ENCODE peak calls at places on chromosome 6, in six cellular contexts. One of them, this sample, is unnamed.

GRCh38 chr6:125114248-125114858 is 39.2 kb upstream of the TPD52L1 start:
- DNase-seq in right cardiac atrium: no peak
- DNase-seq in GM23248: peak; percentile 68
- DNase-seq in SK-N-SH: peak; percentile 30
- DNase-seq in endothelial cell of umbilical vein: peak; percentile 69
- DNase-seq in hepatocyte: peak; percentile 66
- DNase-seq in this sample: no peak

GRCh38 chr6:144653885-144654505 is 368.9 kb downstream of the UTRN start:
- DNase-seq in right cardiac atrium: no peak
- DNase-seq in GM23248: no peak
- DNase-seq in SK-N-SH: no peak
- DNase-seq in endothelial cell of umbilical vein: no peak
- DNase-seq in hepatocyte: no peak
- DNase-seq in this sample: no peak

GRCh38 chr6:49342410-49342809 is 120.6 kb downstream of the MMUT start:
- DNase-seq in right cardiac atrium: no peak
- DNase-seq in GM23248: no peak
- DNase-seq in SK-N-SH: no peak
- DNase-seq in endothelial cell of umbilical vein: no peak
- DNase-seq in hepatocyte: no peak
- DNase-seq in this sample: no peak

GRCh38 chr6:168381726-168382458 is 59.1 kb upstream of the SMOC2 start:
- DNase-seq in right cardiac atrium: peak; percentile 30
- DNase-seq in GM23248: no peak
- DNase-seq in SK-N-SH: no peak
- DNase-seq in endothelial cell of umbilical vein: no peak
- DNase-seq in hepatocyte: no peak
- DNase-seq in this sample: no peak

GRCh38 chr6:40328988-40329545 is 258.1 kb downstream of the LRFN2 start:
- DNase-seq in right cardiac atrium: no peak
- DNase-seq in GM23248: no peak
- DNase-seq in SK-N-SH: no peak
- DNase-seq in endothelial cell of umbilical vein: no peak
- DNase-seq in hepatocyte: no peak
- DNase-seq in this sample: no peak

GRCh38 chr6:66355471-66355870 is 648.4 kb upstream of the EYS start:
- DNase-seq in right cardiac atrium: no peak
- DNase-seq in GM23248: no peak
- DNase-seq in SK-N-SH: no peak
- DNase-seq in endothelial cell of umbilical vein: no peak
- DNase-seq in hepatocyte: no peak
- DNase-seq in this sample: no peak

GRCh38 chr6:52846002-52846401 is 5.4 kb upstream of the GSTA5 start:
- DNase-seq in right cardiac atrium: no peak
- DNase-seq in GM23248: no peak
- DNase-seq in SK-N-SH: no peak
- DNase-seq in endothelial cell of umbilical vein: no peak
- DNase-seq in hepatocyte: no peak
- DNase-seq in this sample: no peak

GRCh38 chr6:144712541-144712940 is 427.4 kb downstream of the UTRN start:
- DNase-seq in right cardiac atrium: no peak
- DNase-seq in GM23248: peak; percentile 76
- DNase-seq in SK-N-SH: no peak
- DNase-seq in endothelial cell of umbilical vein: no peak
- DNase-seq in hepatocyte: no peak
- DNase-seq in this sample: no peak

GRCh38 chr6:156167289-156168076 is 609.7 kb upstream of the ARID1B start:
- DNase-seq in right cardiac atrium: peak; percentile 60
- DNase-seq in GM23248: no peak
- DNase-seq in SK-N-SH: no peak
- DNase-seq in endothelial cell of umbilical vein: peak; percentile 98
- DNase-seq in hepatocyte: no peak
- DNase-seq in this sample: peak; percentile 31

GRCh38 chr6:158172001-158172400 is 3.9 kb downstream of the GTF2H5 start:
- DNase-seq in right cardiac atrium: no peak
- DNase-seq in GM23248: no peak
- DNase-seq in SK-N-SH: no peak
- DNase-seq in endothelial cell of umbilical vein: no peak
- DNase-seq in hepatocyte: no peak
- DNase-seq in this sample: no peak

GRCh38 chr6:130178692-130179091 is 44.1 kb downstream of the SAMD3 start:
- DNase-seq in right cardiac atrium: no peak
- DNase-seq in GM23248: peak; percentile 87
- DNase-seq in SK-N-SH: no peak
- DNase-seq in endothelial cell of umbilical vein: no peak
- DNase-seq in hepatocyte: peak; percentile 76
- DNase-seq in this sample: no peak

GRCh38 chr6:108921547-108922331 is 73.5 kb downstream of the ARMC2 start:
- DNase-seq in right cardiac atrium: no peak
- DNase-seq in GM23248: peak; percentile 71
- DNase-seq in SK-N-SH: no peak
- DNase-seq in endothelial cell of umbilical vein: no peak
- DNase-seq in hepatocyte: no peak
- DNase-seq in this sample: no peak

GRCh38 chr6:56244528-56245253 is 2.7 kb downstream of the COL21A1 start:
- DNase-seq in right cardiac atrium: no peak
- DNase-seq in GM23248: no peak
- DNase-seq in SK-N-SH: no peak
- DNase-seq in endothelial cell of umbilical vein: no peak
- DNase-seq in hepatocyte: no peak
- DNase-seq in this sample: no peak

GRCh38 chr6:20846602-20847028 is 312.4 kb downstream of the CDKAL1 start:
- DNase-seq in right cardiac atrium: no peak
- DNase-seq in GM23248: no peak
- DNase-seq in SK-N-SH: no peak
- DNase-seq in endothelial cell of umbilical vein: peak; percentile 39
- DNase-seq in hepatocyte: no peak
- DNase-seq in this sample: no peak

GRCh38 chr6:158970640-158971291 is 29.2 kb downstream of the RSPH3 start:
- DNase-seq in right cardiac atrium: no peak
- DNase-seq in GM23248: peak; percentile 12
- DNase-seq in SK-N-SH: no peak
- DNase-seq in endothelial cell of umbilical vein: no peak
- DNase-seq in hepatocyte: no peak
- DNase-seq in this sample: no peak

GRCh38 chr6:170286246-170286933 is 4.5 kb downstream of the DLL1 start:
- DNase-seq in right cardiac atrium: peak; percentile 88
- DNase-seq in GM23248: no peak
- DNase-seq in SK-N-SH: peak; percentile 70
- DNase-seq in endothelial cell of umbilical vein: no peak
- DNase-seq in hepatocyte: peak; percentile 66
- DNase-seq in this sample: no peak

GRCh38 chr6:33143113-33143760 is 49.0 kb downstream of the COL11A2 start:
- DNase-seq in right cardiac atrium: no peak
- DNase-seq in GM23248: no peak
- DNase-seq in SK-N-SH: no peak
- DNase-seq in endothelial cell of umbilical vein: no peak
- DNase-seq in hepatocyte: no peak
- DNase-seq in this sample: no peak

GRCh38 chr6:127606131-127606562 is 29.2 kb downstream of the C6orf58 start:
- DNase-seq in right cardiac atrium: no peak
- DNase-seq in GM23248: peak; percentile 57
- DNase-seq in SK-N-SH: peak; percentile 17
- DNase-seq in endothelial cell of umbilical vein: peak; percentile 11
- DNase-seq in hepatocyte: peak; percentile 46
- DNase-seq in this sample: no peak

GRCh38 chr6:150664091-150664490 is 64.4 kb downstream of the PLEKHG1 start:
- DNase-seq in right cardiac atrium: no peak
- DNase-seq in GM23248: no peak
- DNase-seq in SK-N-SH: no peak
- DNase-seq in endothelial cell of umbilical vein: no peak
- DNase-seq in hepatocyte: no peak
- DNase-seq in this sample: no peak

GRCh38 chr6:27288136-27289044 is 23.7 kb downstream of the POM121L2 start:
- DNase-seq in right cardiac atrium: no peak
- DNase-seq in GM23248: no peak
- DNase-seq in SK-N-SH: no peak
- DNase-seq in endothelial cell of umbilical vein: no peak
- DNase-seq in hepatocyte: no peak
- DNase-seq in this sample: no peak

GRCh38 chr6:34000281-34000680 is 145.6 kb downstream of the GRM4 start:
- DNase-seq in right cardiac atrium: no peak
- DNase-seq in GM23248: no peak
- DNase-seq in SK-N-SH: no peak
- DNase-seq in endothelial cell of umbilical vein: no peak
- DNase-seq in hepatocyte: no peak
- DNase-seq in this sample: no peak

GRCh38 chr6:53424976-53425718 is 76.4 kb upstream of the ELOVL5 start:
- DNase-seq in right cardiac atrium: no peak
- DNase-seq in GM23248: no peak
- DNase-seq in SK-N-SH: no peak
- DNase-seq in endothelial cell of umbilical vein: no peak
- DNase-seq in hepatocyte: no peak
- DNase-seq in this sample: no peak

GRCh38 chr6:134026597-134026996 is 25.8 kb downstream of the SLC2A12 start:
- DNase-seq in right cardiac atrium: no peak
- DNase-seq in GM23248: peak; percentile 11
- DNase-seq in SK-N-SH: no peak
- DNase-seq in endothelial cell of umbilical vein: peak; percentile 11
- DNase-seq in hepatocyte: peak; percentile 23
- DNase-seq in this sample: no peak

GRCh38 chr6:105449756-105450390 is 47.0 kb upstream of the PREP start:
- DNase-seq in right cardiac atrium: no peak
- DNase-seq in GM23248: peak; percentile 20
- DNase-seq in SK-N-SH: no peak
- DNase-seq in endothelial cell of umbilical vein: no peak
- DNase-seq in hepatocyte: no peak
- DNase-seq in this sample: no peak

GRCh38 chr6:21586760-21587181 is 6.8 kb upstream of the SOX4 start:
- DNase-seq in right cardiac atrium: peak; percentile 81
- DNase-seq in GM23248: no peak
- DNase-seq in SK-N-SH: no peak
- DNase-seq in endothelial cell of umbilical vein: no peak
- DNase-seq in hepatocyte: no peak
- DNase-seq in this sample: no peak

GRCh38 chr6:2558098-2558770 is 192.5 kb downstream of the MYLK4 start:
- DNase-seq in right cardiac atrium: no peak
- DNase-seq in GM23248: no peak
- DNase-seq in SK-N-SH: no peak
- DNase-seq in endothelial cell of umbilical vein: no peak
- DNase-seq in hepatocyte: no peak
- DNase-seq in this sample: no peak

GRCh38 chr6:21190701-21191588 is 402.6 kb upstream of the SOX4 start:
- DNase-seq in right cardiac atrium: no peak
- DNase-seq in GM23248: peak; percentile 6
- DNase-seq in SK-N-SH: no peak
- DNase-seq in endothelial cell of umbilical vein: no peak
- DNase-seq in hepatocyte: no peak
- DNase-seq in this sample: no peak

GRCh38 chr6:116764557-116764960 is 960 bp downstream of the FAM162B start:
- DNase-seq in right cardiac atrium: peak; percentile 59
- DNase-seq in GM23248: no peak
- DNase-seq in SK-N-SH: peak; percentile 30
- DNase-seq in endothelial cell of umbilical vein: no peak
- DNase-seq in hepatocyte: peak; percentile 20
- DNase-seq in this sample: no peak

GRCh38 chr6:89597372-89597771 is 41.2 kb downstream of the LYRM2 start:
- DNase-seq in right cardiac atrium: no peak
- DNase-seq in GM23248: no peak
- DNase-seq in SK-N-SH: no peak
- DNase-seq in endothelial cell of umbilical vein: no peak
- DNase-seq in hepatocyte: no peak
- DNase-seq in this sample: no peak

GRCh38 chr6:95249661-95250060 is 327.7 kb upstream of the MANEA start:
- DNase-seq in right cardiac atrium: no peak
- DNase-seq in GM23248: no peak
- DNase-seq in SK-N-SH: no peak
- DNase-seq in endothelial cell of umbilical vein: no peak
- DNase-seq in hepatocyte: no peak
- DNase-seq in this sample: no peak
- H3K27ac ChIP-seq in right cardiac atrium: no peak overlapping the region
- H3K27ac ChIP-seq in GM23248: no peak overlapping the region
- H3K27ac ChIP-seq in SK-N-SH: no peak overlapping the region
- H3K27ac ChIP-seq in endothelial cell of umbilical vein: no peak overlapping the region
- H3K27ac ChIP-seq in hepatocyte: no peak overlapping the region
- H3K27ac ChIP-seq in this sample: no peak overlapping the region

GRCh38 chr6:45367999-45368398 is 9.7 kb downstream of the SUPT3H start:
- DNase-seq in right cardiac atrium: no peak
- DNase-seq in GM23248: no peak
- DNase-seq in SK-N-SH: no peak
- DNase-seq in endothelial cell of umbilical vein: no peak
- DNase-seq in hepatocyte: no peak
- DNase-seq in this sample: no peak
- H3K4me3 ChIP-seq in right cardiac atrium: no peak overlapping the region
- H3K4me3 ChIP-seq in GM23248: no peak overlapping the region
- H3K4me3 ChIP-seq in SK-N-SH: no peak overlapping the region
- H3K4me3 ChIP-seq in endothelial cell of umbilical vein: no peak overlapping the region
- H3K4me3 ChIP-seq in hepatocyte: no peak overlapping the region
- H3K4me3 ChIP-seq in this sample: no peak overlapping the region

DNA sequence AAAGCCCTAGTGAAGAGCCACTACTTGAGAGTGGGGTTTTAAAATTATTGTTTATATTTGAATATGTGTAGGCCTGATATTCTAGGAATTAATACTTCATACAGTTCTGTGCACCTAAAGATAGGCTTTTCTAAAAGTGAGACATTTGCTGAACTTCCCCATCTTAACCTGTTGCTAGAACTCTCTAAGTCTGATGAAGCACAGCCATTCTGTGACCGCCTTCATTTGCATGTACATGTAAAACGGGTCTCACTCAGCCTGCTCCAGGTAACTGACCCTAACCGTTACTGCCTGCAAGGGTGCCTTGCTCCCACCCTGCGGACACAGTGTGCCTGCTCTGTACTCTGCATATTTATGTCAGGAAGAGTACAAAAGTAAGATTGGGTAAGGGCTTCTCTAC is 44.3 kb upstream of the IRF4 start:
- DNase-seq in right cardiac atrium: no peak
- DNase-seq in GM23248: no peak
- DNase-seq in SK-N-SH: no peak
- DNase-seq in endothelial cell of umbilical vein: no peak
- DNase-seq in hepatocyte: no peak
- DNase-seq in this sample: no peak
- H3K9me3 ChIP-seq in right cardiac atrium: no peaks in the 10 kb centered on the region
- H3K9me3 ChIP-seq in GM23248: no peaks in the 10 kb centered on the region
- H3K9me3 ChIP-seq in SK-N-SH: no peaks in the 10 kb centered on the region
- H3K9me3 ChIP-seq in endothelial cell of umbilical vein: no peaks in the 10 kb centered on the region
- H3K9me3 ChIP-seq in hepatocyte: no peaks in the 10 kb centered on the region
- H3K9me3 ChIP-seq in this sample: no peaks in the 10 kb centered on the region

GRCh38 chr6:166360243-166361079 is 18.1 kb upstream of the SFT2D1 start:
- DNase-seq in right cardiac atrium: peak; percentile 51
- DNase-seq in GM23248: peak; percentile 29
- DNase-seq in SK-N-SH: no peak
- DNase-seq in endothelial cell of umbilical vein: no peak
- DNase-seq in hepatocyte: no peak
- DNase-seq in this sample: no peak

GRCh38 chr6:166365806-166366205 is 16.9 kb downstream of the MPC1 start:
- DNase-seq in right cardiac atrium: no peak
- DNase-seq in GM23248: peak; percentile 16
- DNase-seq in SK-N-SH: no peak
- DNase-seq in endothelial cell of umbilical vein: no peak
- DNase-seq in hepatocyte: no peak
- DNase-seq in this sample: no peak

GRCh38 chr6:166364480-166364879 is 18.3 kb downstream of the MPC1 start:
- DNase-seq in right cardiac atrium: no peak
- DNase-seq in GM23248: no peak
- DNase-seq in SK-N-SH: no peak
- DNase-seq in endothelial cell of umbilical vein: no peak
- DNase-seq in hepatocyte: no peak
- DNase-seq in this sample: no peak

GRCh38 chr6:166365221-166365620 is 17.5 kb downstream of the MPC1 start:
- DNase-seq in right cardiac atrium: no peak
- DNase-seq in GM23248: peak; percentile 81
- DNase-seq in SK-N-SH: no peak
- DNase-seq in endothelial cell of umbilical vein: peak; percentile 85
- DNase-seq in hepatocyte: no peak
- DNase-seq in this sample: no peak

GRCh38 chr6:166361080-166361429 is 18.7 kb upstream of the SFT2D1 start:
- DNase-seq in right cardiac atrium: peak; percentile 75
- DNase-seq in GM23248: no peak
- DNase-seq in SK-N-SH: no peak
- DNase-seq in endothelial cell of umbilical vein: no peak
- DNase-seq in hepatocyte: peak; percentile 21
- DNase-seq in this sample: no peak
- H3K27ac ChIP-seq in right cardiac atrium: no peak overlapping the region
- H3K27ac ChIP-seq in GM23248: no peak overlapping the region
- H3K27ac ChIP-seq in SK-N-SH: no peak overlapping the region
- H3K27ac ChIP-seq in endothelial cell of umbilical vein: no peak overlapping the region
- H3K27ac ChIP-seq in hepatocyte: no peak overlapping the region
- H3K27ac ChIP-seq in this sample: no peak overlapping the region